ENCODE peak calls at places on chromosomes 13 and 19, in four cellular contexts. N is H1, W is HCT116, L is GM12878. E is an unnamed sample.
A peak's percentile ranks its signal among the peaks of the same experiment; 100 is the strongest.

GRCh38 chr13:64482373-64482772 is 2747.8 kb downstream of the PCDH9 start:
- DNase-seq in N (no peak), W (no peak), L (no peak), E (no peak)

GRCh38 chr13:90732049-90732448 is 615.4 kb upstream of the MIR17HG start:
- DNase-seq in N (peak; percentile 58), W (no peak), L (no peak), E (no peak)

GRCh38 chr13:31050486-31051400 is 111.0 kb downstream of the HSPH1 start:
- DNase-seq in N (no peak), W (no peak), L (no peak), E (peak; percentile 38)

GRCh38 chr19:17973759-17974158 is 6.9 kb downstream of the KCNN1 start:
- DNase-seq in N (no peak), W (no peak), L (no peak), E (no peak)

GRCh38 chr13:93227906-93228801 is 1.5 kb downstream of the GPC6 start:
- DNase-seq in N (peak; percentile 86), W (no peak), L (no peak), E (peak; percentile 89)

GRCh38 chr13:92097337-92097903 is 699.0 kb downstream of the GPC5 start:
- DNase-seq in N (no peak), W (no peak), L (no peak), E (no peak)

GRCh38 chr19:33349319-33350289 is 23.9 kb upstream of the CEBPG start:
- DNase-seq in N (no peak), W (no peak), L (no peak), E (no peak)

GRCh38 chr19:7304200-7304599 is 10.0 kb upstream of the INSR start:
- DNase-seq in N (no peak), W (no peak), L (no peak), E (no peak)

GRCh38 chr19:15551183-15552004 is 43.1 kb downstream of the CYP4F22 start:
- DNase-seq in N (no peak), W (no peak), L (no peak), E (peak; percentile 78)

GRCh38 chr13:28707629-28708427 is 10.9 kb downstream of the SLC46A3 start:
- DNase-seq in N (no peak), W (no peak), L (peak; percentile 94), E (no peak)

GRCh38 chr19:35205733-35206323 is 22.7 kb downstream of the FAM187B start:
- DNase-seq in N (no peak), W (no peak), L (no peak), E (no peak)

GRCh38 chr13:112756511-112756966 is 66.7 kb downstream of the ATP11A start:
- DNase-seq in N (no peak), W (no peak), L (no peak), E (peak; percentile 62)

GRCh38 chr19:17610384-17610783 is 54.9 kb downstream of the COLGALT1 start:
- DNase-seq in N (no peak), W (peak; percentile 28), L (no peak), E (peak; percentile 55)

GRCh38 chr19:50383307-50383851 is 768 bp upstream of the POLD1 start:
- DNase-seq in N (no peak), W (no peak), L (no peak), E (no peak)

GRCh38 chr13:110828705-110829104 is 86.2 kb downstream of the ANKRD10 start:
- DNase-seq in N (no peak), W (no peak), L (no peak), E (no peak)

GRCh38 chr13:59034198-59034597 is 1129.5 kb downstream of the DIAPH3 start:
- DNase-seq in N (no peak), W (no peak), L (no peak), E (no peak)

GRCh38 chr19:41705393-41706174 is 2.8 kb upstream of the CEACAM5 start:
- DNase-seq in N (no peak), W (no peak), L (no peak), E (no peak)

GRCh38 chr19:17070421-17070820 is 4.8 kb downstream of the HAUS8 start:
- DNase-seq in N (no peak), W (no peak), L (no peak), E (no peak)

GRCh38 chr13:35994131-35994966 is 136.8 kb downstream of the DCLK1 start:
- DNase-seq in N (no peak), W (no peak), L (no peak), E (no peak)

GRCh38 chr13:111511805-111512504 is 191.5 kb downstream of the TEX29 start:
- DNase-seq in N (no peak), W (no peak), L (no peak), E (no peak)

GRCh38 chr13:46679369-46680180 is 117.4 kb downstream of the ESD start:
- DNase-seq in N (no peak), W (no peak), L (peak; percentile 53), E (peak; percentile 64)

GRCh38 chr19:16374436-16374835 is 49.8 kb downstream of the KLF2 start:
- DNase-seq in N (no peak), W (no peak), L (no peak), E (no peak)

GRCh38 chr19:5090780-5091575 is 122.1 kb downstream of the KDM4B start:
- DNase-seq in N (no peak), W (no peak), L (no peak), E (peak; percentile 91)

GRCh38 chr13:51113969-51114368 is 2.9 kb upstream of the C13orf42 start:
- DNase-seq in N (peak; percentile 35), W (no peak), L (no peak), E (no peak)

GRCh38 chr13:58994778-58995177 is 1169.0 kb downstream of the DIAPH3 start:
- DNase-seq in N (no peak), W (no peak), L (no peak), E (no peak)

GRCh38 chr19:1285737-1286360 is at the start of gene EFNA2:
- DNase-seq in N (no peak), W (no peak), L (no peak), E (peak; percentile 84)

GRCh38 chr13:24692541-24692940 is 12.3 kb downstream of the ATP12A start:
- DNase-seq in N (no peak), W (no peak), L (no peak), E (no peak)

GRCh38 chr13:52348081-52348480 is 57.9 kb downstream of the THSD1 start:
- DNase-seq in N (no peak), W (peak; percentile 34), L (no peak), E (no peak)

GRCh38 chr19:45439569-45440258 is 16.0 kb upstream of the ERCC1 start:
- DNase-seq in N (peak; percentile 95), W (no peak), L (no peak), E (peak; percentile 93)

GRCh38 chr13:43564941-43565340 is 221.8 kb downstream of the ENOX1 start:
- DNase-seq in N (no peak), W (no peak), L (no peak), E (no peak)
- TF ChIP-seq SIN3A in N (no peak), W (no peak), L (no peak), E (no peak)

GRCh38 chr19:6276447-6276846 is 3.3 kb downstream of the MLLT1 start:
- DNase-seq in N (no peak), W (no peak), L (no peak), E (peak; percentile 47)
- TF ChIP-seq SIN3A in N (no peak), W (no peak), L (no peak), E (no peak)

GRCh38 chr19:55387736-55388497 is 2.2 kb downstream of the RPL28 start:
- DNase-seq in N (no peak), W (no peak), L (no peak), E (no peak)
- TF ChIP-seq SIN3A in N (no peak), W (no peak), L (no peak), E (no peak)

GRCh38 chr19:38434549-38435051 is 1.1 kb downstream of the RYR1 start:
- DNase-seq in N (peak; percentile 89), W (no peak), L (no peak), E (no peak)
- TF ChIP-seq SIN3A in N (peak; percentile 63), W (no peak), L (no peak), E (no peak)

E was measured in SK-N-SH.